ENCODE peak calls at places on chromosomes 2 and 18, in eight cellular contexts. One of them, this sample, is unnamed.
A peak's percentile ranks its signal among the peaks of the same experiment; 100 is the strongest.

GRCh38 chr18:76452357-76452756 is 42.7 kb downstream of the ZNF516 start:
- DNase-seq in fibroblast of mammary gland: peak; percentile 67
- DNase-seq in activated naive CD4-positive, alpha-beta T cell: no peak
- DNase-seq in amygdala: no peak
- DNase-seq in HEK293T: no peak
- DNase-seq in T-helper 1 cell: no peak
- DNase-seq in MV-4-11: peak; percentile 52
- DNase-seq in activated gamma-delta T cell treated with Interleukin-2 at 50 U/mL for 16 hours: no peak
- DNase-seq in this sample: no peak

GRCh38 chr2:218995972-218996644 is 2.9 kb upstream of the CRYBA2 start:
- DNase-seq in fibroblast of mammary gland: peak; percentile 88
- DNase-seq in activated naive CD4-positive, alpha-beta T cell: peak; percentile 66
- DNase-seq in amygdala: peak; percentile 55
- DNase-seq in HEK293T: peak; percentile 94
- DNase-seq in T-helper 1 cell: peak; percentile 51
- DNase-seq in MV-4-11: peak; percentile 49
- DNase-seq in activated gamma-delta T cell treated with Interleukin-2 at 50 U/mL for 16 hours: peak; percentile 71
- DNase-seq in this sample: no peak

GRCh38 chr2:109180786-109181185 is 51.8 kb downstream of the SH3RF3 start:
- DNase-seq in fibroblast of mammary gland: no peak
- DNase-seq in activated naive CD4-positive, alpha-beta T cell: no peak
- DNase-seq in amygdala: no peak
- DNase-seq in HEK293T: no peak
- DNase-seq in T-helper 1 cell: no peak
- DNase-seq in MV-4-11: no peak
- DNase-seq in activated gamma-delta T cell treated with Interleukin-2 at 50 U/mL for 16 hours: no peak
- DNase-seq in this sample: no peak

GRCh38 chr2:229060147-229060546 is 210.9 kb downstream of the PID1 start:
- DNase-seq in fibroblast of mammary gland: no peak
- DNase-seq in activated naive CD4-positive, alpha-beta T cell: no peak
- DNase-seq in amygdala: no peak
- DNase-seq in HEK293T: no peak
- DNase-seq in T-helper 1 cell: no peak
- DNase-seq in MV-4-11: no peak
- DNase-seq in activated gamma-delta T cell treated with Interleukin-2 at 50 U/mL for 16 hours: no peak
- DNase-seq in this sample: no peak

GRCh38 chr2:169118060-169118459 is 48.7 kb downstream of the DHRS9 start:
- DNase-seq in fibroblast of mammary gland: no peak
- DNase-seq in activated naive CD4-positive, alpha-beta T cell: no peak
- DNase-seq in amygdala: no peak
- DNase-seq in HEK293T: no peak
- DNase-seq in T-helper 1 cell: no peak
- DNase-seq in MV-4-11: no peak
- DNase-seq in activated gamma-delta T cell treated with Interleukin-2 at 50 U/mL for 16 hours: no peak
- DNase-seq in this sample: no peak

GRCh38 chr2:241199286-241199685 is 10.8 kb downstream of the ANO7 start:
- DNase-seq in fibroblast of mammary gland: no peak
- DNase-seq in activated naive CD4-positive, alpha-beta T cell: no peak
- DNase-seq in amygdala: no peak
- DNase-seq in HEK293T: no peak
- DNase-seq in T-helper 1 cell: no peak
- DNase-seq in MV-4-11: no peak
- DNase-seq in activated gamma-delta T cell treated with Interleukin-2 at 50 U/mL for 16 hours: no peak
- DNase-seq in this sample: no peak

GRCh38 chr2:104873689-104874054 is 19.8 kb downstream of the POU3F3 start:
- DNase-seq in fibroblast of mammary gland: no peak
- DNase-seq in activated naive CD4-positive, alpha-beta T cell: no peak
- DNase-seq in amygdala: no peak
- DNase-seq in HEK293T: no peak
- DNase-seq in T-helper 1 cell: no peak
- DNase-seq in MV-4-11: no peak
- DNase-seq in activated gamma-delta T cell treated with Interleukin-2 at 50 U/mL for 16 hours: no peak
- DNase-seq in this sample: no peak

GRCh38 chr2:127423476-127423840 is 5.2 kb downstream of the PROC start:
- DNase-seq in fibroblast of mammary gland: no peak
- DNase-seq in activated naive CD4-positive, alpha-beta T cell: no peak
- DNase-seq in amygdala: no peak
- DNase-seq in HEK293T: no peak
- DNase-seq in T-helper 1 cell: no peak
- DNase-seq in MV-4-11: no peak
- DNase-seq in activated gamma-delta T cell treated with Interleukin-2 at 50 U/mL for 16 hours: no peak
- DNase-seq in this sample: no peak

GRCh38 chr2:121707344-121707919 is 29.2 kb downstream of the NIFK start:
- DNase-seq in fibroblast of mammary gland: no peak
- DNase-seq in activated naive CD4-positive, alpha-beta T cell: no peak
- DNase-seq in amygdala: no peak
- DNase-seq in HEK293T: no peak
- DNase-seq in T-helper 1 cell: no peak
- DNase-seq in MV-4-11: no peak
- DNase-seq in activated gamma-delta T cell treated with Interleukin-2 at 50 U/mL for 16 hours: no peak
- DNase-seq in this sample: no peak

GRCh38 chr18:72114801-72115594 is 429.1 kb downstream of the CBLN2 start:
- DNase-seq in fibroblast of mammary gland: no peak
- DNase-seq in activated naive CD4-positive, alpha-beta T cell: no peak
- DNase-seq in amygdala: no peak
- DNase-seq in HEK293T: no peak
- DNase-seq in T-helper 1 cell: no peak
- DNase-seq in MV-4-11: no peak
- DNase-seq in activated gamma-delta T cell treated with Interleukin-2 at 50 U/mL for 16 hours: no peak
- DNase-seq in this sample: no peak